ENCODE peak calls at places on chromosomes 5 and 9, in seven cellular contexts. J is activated gamma-delta T cell treated with Interleukin-2 at 50 U/mL for 16 hours; Y is Calu3; O is NCI-H1092 treated with DMSO at 0.1 percent for 48 hours; K is stimulated activated CD4-positive, alpha-beta T cell treated with anti-CD3 and anti-CD28 coated beads, Interleukin-4, amount 100 ng/mL, for 48 hours; X is hippocampal formation; F is osteocyte. G is an unnamed sample.

GRCh38 chr9:6109571-6109970 is 94.1 kb upstream of the RANBP6 start:
- DNase-seq in J (no peak), Y (no peak), O (no peak), K (no peak), X (no peak), F (no peak), G (no peak)

GRCh38 chr5:175778951-175779475 is 92.4 kb upstream of the CPLX2 start:
- DNase-seq in J (no peak), Y (no peak), O (peak; percentile 94), K (no peak), X (no peak), F (no peak), G (no peak)

GRCh38 chr5:40033411-40033810 is 608.6 kb upstream of the DAB2 start:
- DNase-seq in J (no peak), Y (no peak), O (no peak), K (no peak), X (no peak), F (no peak), G (no peak)

GRCh38 chr5:112127856-112128255 is 291.2 kb downstream of the EPB41L4A start:
- DNase-seq in J (no peak), Y (no peak), O (no peak), K (no peak), X (no peak), F (no peak), G (no peak)

GRCh38 chr5:36033050-36033449 is 33.6 kb downstream of the UGT3A2 start:
- DNase-seq in J (no peak), Y (no peak), O (no peak), K (no peak), X (no peak), F (no peak), G (no peak)

GRCh38 chr5:93580387-93581100 is 475 bp downstream of the NR2F1-AS1 start:
- DNase-seq in J (no peak), Y (peak; percentile 37), O (peak; percentile 57), K (no peak), X (no peak), F (no peak), G (no peak)

GRCh38 chr9:18676501-18676900 is 202.5 kb downstream of the ADAMTSL1 start:
- DNase-seq in J (no peak), Y (no peak), O (no peak), K (no peak), X (no peak), F (no peak), G (no peak)

GRCh38 chr5:179393078-179393477 is 47.8 kb upstream of the ADAMTS2 start:
- DNase-seq in J (no peak), Y (no peak), O (no peak), K (no peak), X (no peak), F (peak; percentile 30), G (no peak)

GRCh38 chr9:84301851-84302250 is 38.7 kb downstream of the SLC28A3 start:
- DNase-seq in J (no peak), Y (no peak), O (no peak), K (no peak), X (no peak), F (no peak), G (no peak)

GRCh38 chr5:37492778-37493555 is 113.8 kb downstream of the WDR70 start:
- DNase-seq in J (no peak), Y (no peak), O (no peak), K (no peak), X (no peak), F (no peak), G (no peak)

GRCh38 chr9:112559629-112560413 is 73.2 kb downstream of the KIAA1958 start:
- DNase-seq in J (no peak), Y (no peak), O (no peak), K (no peak), X (no peak), F (no peak), G (no peak)

G was measured in mucosa of gallbladder.